ENCODE peak calls at places on chromosomes 4 and X, in ten cellular contexts. A is GM19239; H is fibroblast of lung; T is GM23248; E is activated CD8-positive, alpha-beta memory T cell treated with anti-CD3 and anti-CD28 coated beads, Interleukin-2, amount 10 ng/mL, durations not matched to agents 7 days and 5 days; Q is immature natural killer cell; L is left colon; S is H1; Y is GM12865; X is M059J. W is an unnamed sample.

GRCh38 chr4:108034560-108034959 is 44.9 kb downstream of the HADH start:
- DNase-seq in A (no peak), H (no peak), T (no peak), E (no peak), Q (no peak), L (no peak), S (no peak), Y (no peak), X (no peak), W (no peak)

GRCh38 chr4:62279689-62280088 is 1079.6 kb downstream of the ADGRL3 start:
- DNase-seq in A (no peak), H (no peak), T (no peak), E (no peak), Q (no peak), L (no peak), S (no peak), Y (no peak), X (no peak), W (no peak)

GRCh38 chr4:10074076-10074766 is 42.4 kb downstream of the WDR1 start:
- DNase-seq in A (no peak), H (no peak), T (no peak), E (no peak), Q (no peak), L (no peak), S (no peak), Y (no peak), X (no peak), W (no peak)

GRCh38 chr4:110630621-110631402 is 7.9 kb upstream of the PITX2 start:
- DNase-seq in A (no peak), H (no peak), T (no peak), E (no peak), Q (no peak), L (no peak), S (peak), Y (no peak), X (no peak), W (no peak)

GRCh38 chr4:5224340-5224739 is 173.1 kb downstream of the STK32B start:
- DNase-seq in A (no peak), H (no peak), T (no peak), E (no peak), Q (no peak), L (no peak), S (no peak), Y (no peak), X (peak), W (no peak)

GRCh38 chr4:1356181-1356998 is 9.4 kb downstream of the UVSSA start:
- DNase-seq in A (peak), H (peak), T (peak), E (peak), Q (peak), L (no peak), S (peak), Y (peak), X (peak), W (peak)

GRCh38 chrX:48530736-48531135 is 8.8 kb upstream of the TBC1D25 start:
- DNase-seq in A (no peak), H (no peak), T (peak), E (no peak), Q (no peak), L (no peak), S (no peak), Y (no peak), X (peak), W (no peak)

GRCh38 chr4:88008133-88008621 is 742 bp downstream of the PKD2 start:
- DNase-seq in A (peak), H (peak), T (peak), E (peak), Q (peak), L (no peak), S (peak), Y (peak), X (peak), W (peak)

GRCh38 chr4:150229538-150229937 is 151.3 kb downstream of the DCLK2 start:
- DNase-seq in A (no peak), H (peak), T (peak), E (no peak), Q (no peak), L (no peak), S (no peak), Y (no peak), X (peak), W (no peak)

GRCh38 chrX:105651052-105651451 is 171.3 kb upstream of the NRK start:
- DNase-seq in A (no peak), H (no peak), T (no peak), E (no peak), Q (no peak), L (no peak), S (no peak), Y (no peak), X (no peak), W (no peak)

GRCh38 chr4:76208005-76208765 is 5.4 kb downstream of the SCARB2 start:
- DNase-seq in A (no peak), H (peak), T (peak), E (no peak), Q (no peak), L (peak), S (no peak), Y (no peak), X (peak), W (peak)

GRCh38 chr4:7470522-7471128 is 35.9 kb upstream of the PSAPL1 start:
- DNase-seq in A (no peak), H (no peak), T (no peak), E (no peak), Q (no peak), L (no peak), S (no peak), Y (no peak), X (no peak), W (no peak)

GRCh38 chr4:169338246-169338645 is 67.5 kb upstream of the SH3RF1 start:
- DNase-seq in A (no peak), H (no peak), T (peak), E (no peak), Q (no peak), L (no peak), S (no peak), Y (no peak), X (no peak), W (no peak)

GRCh38 chr4:186952709-186953108 is 229.1 kb upstream of the FAT1 start:
- DNase-seq in A (no peak), H (no peak), T (no peak), E (no peak), Q (no peak), L (no peak), S (no peak), Y (no peak), X (no peak), W (no peak)

GRCh38 chr4:6727081-6727942 is 11.3 kb downstream of the BLOC1S4 start:
- DNase-seq in A (no peak), H (no peak), T (peak), E (no peak), Q (no peak), L (no peak), S (no peak), Y (no peak), X (no peak), W (no peak)

GRCh38 chrX:115058276-115058675 is 40.9 kb upstream of the IL13RA2 start:
- DNase-seq in A (no peak), H (peak), T (peak), E (no peak), Q (no peak), L (no peak), S (no peak), Y (no peak), X (peak), W (no peak)

GRCh38 chr4:184856277-184856609 is 30.5 kb upstream of the ACSL1 start:
- DNase-seq in A (no peak), H (no peak), T (no peak), E (no peak), Q (no peak), L (no peak), S (no peak), Y (peak), X (no peak), W (no peak)

GRCh38 chr4:78768447-78769177 is 7.5 kb upstream of the BMP2K start:
- DNase-seq in A (no peak), H (peak), T (peak), E (no peak), Q (no peak), L (peak), S (no peak), Y (no peak), X (peak), W (peak)

GRCh38 chrX:11464836-11465458 is 171.7 kb downstream of the AMELX start:
- DNase-seq in A (no peak), H (no peak), T (no peak), E (no peak), Q (no peak), L (no peak), S (no peak), Y (no peak), X (no peak), W (no peak)

GRCh38 chrX:11757397-11757728 is 674 bp upstream of the MSL3 start:
- DNase-seq in A (no peak), H (no peak), T (no peak), E (no peak), Q (no peak), L (no peak), S (no peak), Y (no peak), X (no peak), W (no peak)

GRCh38 chr4:20251796-20252655 is at the start of gene SLIT2:
- DNase-seq in A (no peak), H (peak), T (peak), E (peak), Q (no peak), L (peak), S (peak), Y (peak), X (peak), W (peak)

GRCh38 chrX:24466025-24466424 is 939 bp downstream of the PDK3 start:
- DNase-seq in A (no peak), H (no peak), T (no peak), E (no peak), Q (no peak), L (no peak), S (no peak), Y (no peak), X (no peak), W (no peak)

GRCh38 chr4:186067757-186068385 is 1.1 kb upstream of the TLR3 start:
- DNase-seq in A (no peak), H (peak), T (peak), E (peak), Q (peak), L (peak), S (peak), Y (peak), X (peak), W (peak)

GRCh38 chr4:184448828-184449227 is 25.5 kb downstream of the IRF2 start:
- DNase-seq in A (peak), H (peak), T (peak), E (peak), Q (peak), L (peak), S (no peak), Y (peak), X (peak), W (peak)

GRCh38 chr4:102564399-102564921 is 63.3 kb downstream of the NFKB1 start:
- DNase-seq in A (peak), H (peak), T (peak), E (no peak), Q (no peak), L (no peak), S (no peak), Y (peak), X (peak), W (peak)

GRCh38 chr4:1975391-1975801 is 33.4 kb downstream of the NELFA start:
- DNase-seq in A (no peak), H (no peak), T (no peak), E (no peak), Q (no peak), L (peak), S (no peak), Y (no peak), X (no peak), W (no peak)

GRCh38 chrX:15714529-15714928 is 23.5 kb upstream of the CA5B start:
- DNase-seq in A (no peak), H (no peak), T (no peak), E (no peak), Q (no peak), L (no peak), S (no peak), Y (no peak), X (peak), W (peak)

GRCh38 chr4:151472297-151472696 is 63.3 kb downstream of the FHIP1A start:
- DNase-seq in A (no peak), H (no peak), T (no peak), E (no peak), Q (no peak), L (no peak), S (no peak), Y (no peak), X (no peak), W (no peak)

GRCh38 chr4:90904018-90904417 is 776.8 kb downstream of the CCSER1 start:
- DNase-seq in A (no peak), H (no peak), T (no peak), E (no peak), Q (no peak), L (no peak), S (no peak), Y (no peak), X (no peak), W (no peak)

GRCh38 chrX:154374361-154375155 is at the start of gene FLNA:
- DNase-seq in A (no peak), H (no peak), T (peak), E (peak), Q (peak), L (no peak), S (peak), Y (peak), X (peak), W (no peak)

GRCh38 chr4:172982151-172982590 is 186.4 kb upstream of the GALNT7 start:
- DNase-seq in A (no peak), H (peak), T (peak), E (no peak), Q (no peak), L (no peak), S (no peak), Y (peak), X (peak), W (peak)

W was measured in LHCN-M2.